ENCODE peak calls at places on chromosomes 7 and 10, in six cellular contexts. A, U, Y, C, T and R are unnamed samples.

GRCh38 chr7:118152149-118152548 is 31.8 kb upstream of the LSM8 start:
- DNase-seq in A (no peak), Y (no peak), U (no peak), C (no peak), T (no peak), R (no peak)

GRCh38 chr10:69458426-69459100 is 7.3 kb downstream of the TSPAN15 start:
- DNase-seq in U (no peak), A (peak; percentile 92), T (no peak), C (no peak), Y (no peak), R (no peak)

GRCh38 chr7:92244803-92245486 is 769 bp downstream of the KRIT1 start:
- DNase-seq in T (peak; percentile 8), Y (no peak), U (no peak), A (no peak), C (peak; percentile 35), R (no peak)

GRCh38 chr10:26860026-26860541 is 674 bp downstream of the ABI1 start:
- DNase-seq in C (peak; percentile 74), T (peak; percentile 84), A (peak; percentile 67), Y (peak; percentile 23), U (peak; percentile 25), R (no peak)

GRCh38 chr10:96720422-96721206 is at the start of gene PIK3AP1:
- DNase-seq in U (peak; percentile 91), C (peak; percentile 51), T (no peak), A (peak; percentile 54), Y (no peak), R (peak; percentile 89)

GRCh38 chr7:18821554-18821953 is 295.9 kb downstream of the TWIST1 start:
- DNase-seq in A (no peak), Y (no peak), C (no peak), U (no peak), T (no peak), R (no peak)

GRCh38 chr10:70598857-70599295 is 3.7 kb downstream of the PRF1 start:
- DNase-seq in Y (no peak), C (no peak), A (no peak), T (no peak), U (no peak), R (no peak)

GRCh38 chr10:71708301-71708703 is 11.3 kb downstream of the C10orf105 start:
- DNase-seq in T (no peak), A (peak; percentile 73), U (peak; percentile 79), Y (no peak), C (peak; percentile 77), R (peak; percentile 78)

GRCh38 chr10:60171436-60172013 is 218.2 kb downstream of the ANK3 start:
- DNase-seq in T (no peak), C (no peak), Y (no peak), U (no peak), A (no peak), R (no peak)

GRCh38 chr7:34837316-34837715 is 179.3 kb downstream of the NPSR1 start:
- DNase-seq in T (no peak), A (no peak), U (no peak), C (no peak), Y (no peak), R (no peak)

GRCh38 chr10:75231672-75232581 is 3.8 kb downstream of the COMTD1 start:
- DNase-seq in A (no peak), Y (no peak), T (no peak), U (no peak), C (no peak), R (no peak)

GRCh38 chr10:80196270-80196949 is 8.9 kb downstream of the ANXA11 start:
- DNase-seq in A (peak; percentile 95), T (peak; percentile 57), Y (no peak), U (peak; percentile 43), C (peak; percentile 90), R (peak; percentile 64)

GRCh38 chr10:55287346-55287745 is 486.3 kb upstream of the PCDH15 start:
- DNase-seq in Y (no peak), C (no peak), A (no peak), T (no peak), U (no peak), R (no peak)

GRCh38 chr7:6382797-6383196 is 65.0 kb downstream of the DAGLB start:
- DNase-seq in T (no peak), C (no peak), Y (no peak), A (no peak), U (no peak), R (no peak)

GRCh38 chr7:99143853-99144672 is at the start of gene SMURF1:
- DNase-seq in T (peak; percentile 52), U (peak; percentile 91), A (peak; percentile 71), Y (no peak), C (peak; percentile 69), R (peak; percentile 84)

GRCh38 chr7:75727881-75728592 is 10.7 kb downstream of the HIP1 start:
- DNase-seq in T (peak; percentile 78), A (peak; percentile 64), C (peak; percentile 53), Y (no peak), U (no peak), R (no peak)

GRCh38 chr7:36761835-36762234 is 37.5 kb upstream of the AOAH start:
- DNase-seq in T (no peak), A (no peak), C (no peak), Y (no peak), U (no peak), R (no peak)

GRCh38 chr10:118873080-118873737 is 118.4 kb upstream of the CACUL1 start:
- DNase-seq in Y (no peak), U (no peak), A (no peak), T (peak; percentile 28), C (no peak), R (no peak)

GRCh38 chr7:26293569-26294308 is 2.1 kb downstream of the SNX10 start:
- DNase-seq in U (peak; percentile 79), C (peak; percentile 85), Y (no peak), A (no peak), T (no peak), R (peak; percentile 71)

GRCh38 chr7:22576941-22577927 is 77.2 kb upstream of the STEAP1B start:
- DNase-seq in Y (peak; percentile 98), C (no peak), T (peak; percentile 94), A (peak; percentile 71), U (no peak), R (no peak)

GRCh38 chr10:123154943-123155505 is 822 bp downstream of the BUB3 start:
- DNase-seq in A (peak; percentile 23), U (no peak), C (no peak), T (peak; percentile 58), Y (no peak), R (no peak)

GRCh38 chr10:32207544-32207943 is 139.4 kb downstream of the EPC1 start:
- DNase-seq in Y (no peak), T (peak; percentile 45), C (peak; percentile 78), A (peak; percentile 80), U (peak; percentile 63), R (peak; percentile 68)

GRCh38 chr7:35519971-35520809 is 174.7 kb downstream of the HERPUD2 start:
- DNase-seq in C (peak; percentile 66), U (peak; percentile 72), Y (no peak), A (peak; percentile 86), T (peak; percentile 65), R (peak; percentile 72)

GRCh38 chr10:14585287-14586193 is 189.2 kb downstream of the FAM107B start:
- DNase-seq in Y (no peak), C (no peak), T (no peak), A (no peak), U (no peak), R (no peak)

GRCh38 chr10:97718659-97719142 is 5.2 kb downstream of the MARVELD1 start:
- DNase-seq in A (peak; percentile 78), Y (no peak), C (no peak), T (no peak), U (no peak), R (no peak)

GRCh38 chr10:49207113-49207512 is 18.9 kb upstream of the TMEM273 start:
- DNase-seq in Y (no peak), T (no peak), C (no peak), U (no peak), A (no peak), R (no peak)

GRCh38 chr7:157548691-157549265 is 212.0 kb downstream of the DNAJB6 start:
- DNase-seq in C (no peak), T (no peak), Y (no peak), A (no peak), U (no peak), R (no peak)

GRCh38 chr7:17307033-17307432 is 8.6 kb downstream of the AHR start:
- DNase-seq in A (no peak), U (no peak), T (no peak), Y (no peak), C (no peak), R (no peak)

GRCh38 chr10:103021897-103022286 is 103.8 kb downstream of the CNNM2 start:
- DNase-seq in C (peak; percentile 7), A (no peak), T (peak; percentile 14), U (no peak), Y (no peak), R (no peak)

GRCh38 chr10:29783211-29783947 is 148.6 kb upstream of the SVIL start:
- DNase-seq in C (no peak), Y (no peak), U (no peak), T (no peak), A (no peak), R (no peak)

GRCh38 chr10:1100691-1101368 is 44.6 kb downstream of the WDR37 start:
- DNase-seq in T (no peak), U (no peak), Y (no peak), C (no peak), A (no peak), R (no peak)
- TF ChIP-seq CTCF in T (no peak), U (no peak), Y (no peak), C (no peak), A (no peak), R (no peak)

DNA sequence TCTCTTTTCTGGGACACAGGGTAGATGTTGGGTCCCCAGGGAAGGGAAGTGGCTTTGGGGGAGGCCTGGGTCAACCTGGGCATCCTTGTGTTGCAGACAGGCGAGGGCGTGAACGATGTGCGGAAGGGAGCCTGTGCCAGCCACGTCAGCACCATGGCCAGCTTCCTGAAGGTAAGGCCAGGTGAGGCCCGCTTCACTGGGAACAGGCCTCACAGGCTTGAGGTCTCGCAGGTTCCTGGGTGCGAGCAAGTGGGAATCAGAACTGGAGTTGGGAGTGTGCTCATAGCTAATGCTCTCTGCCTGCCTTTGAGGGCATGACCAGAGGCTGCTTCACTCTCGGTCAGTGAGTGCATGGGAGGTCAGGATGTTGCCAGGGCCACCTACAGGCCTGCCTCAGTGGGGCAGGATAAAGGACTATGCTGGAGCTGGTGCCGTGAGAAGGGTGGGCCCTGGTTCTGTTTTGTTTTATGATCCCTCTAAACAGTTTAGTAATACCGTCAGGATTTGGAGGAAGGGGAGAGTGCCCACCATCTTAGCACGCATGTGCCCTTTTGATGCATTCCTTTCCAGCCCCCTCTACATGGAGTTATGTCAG is 8.4 kb downstream of the DBNL start:
- DNase-seq in C (no peak), T (no peak), Y (no peak), A (no peak), U (no peak), R (no peak)
- TF ChIP-seq CTCF in C (no peak), T (no peak), Y (no peak), A (peak; percentile 13), U (no peak), R (no peak)

GRCh38 chr7:8365499-8366110 is 67.8 kb upstream of the NXPH1 start:
- DNase-seq in Y (no peak), C (no peak), T (no peak), A (peak; percentile 28), U (no peak), R (no peak)
- TF ChIP-seq CTCF in Y (no peak), C (no peak), T (peak; percentile 14), A (peak; percentile 71), U (no peak), R (peak; percentile 41)

DNA sequence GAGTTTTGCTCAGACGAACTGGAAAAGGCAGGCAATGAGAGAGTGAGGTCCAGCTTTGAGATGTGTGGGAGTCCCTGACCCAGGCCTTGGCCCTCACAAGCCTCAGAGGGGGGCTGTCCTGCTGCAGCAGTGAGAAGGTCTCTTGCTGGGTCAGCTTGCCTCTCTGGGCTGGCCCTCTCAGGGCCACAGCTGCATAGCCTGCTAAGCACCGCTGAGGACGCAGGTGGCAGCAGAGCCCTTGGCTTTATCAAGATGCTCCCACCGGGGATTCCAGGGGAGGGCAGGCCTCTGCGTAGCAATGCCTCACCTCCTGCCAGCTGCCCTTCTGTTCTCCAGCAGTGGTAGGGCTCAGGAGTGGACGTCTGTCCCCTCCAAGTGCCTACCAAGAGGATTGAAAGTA is 128.7 kb downstream of the COBL start:
- DNase-seq in T (no peak), A (no peak), Y (no peak), C (no peak), U (no peak), R (no peak)
- TF ChIP-seq CTCF in T (no peak), A (no peak), Y (no peak), C (no peak), U (no peak), R (no peak)